ENCODE peak calls at places on chromosomes 5 and 9, in eight cellular contexts. L is left cardiac atrium, I is HEK293T, S is NCI-H2029, T is GM12865, V is immature natural killer cell, H is 8988T, R is thyroid gland. O is an unnamed sample.

GRCh38 chr9:27750571-27750970 is 177.3 kb upstream of the C9orf72 start:
- DNase-seq in I (no peak), H (no peak), T (no peak), S (no peak), V (no peak), R (no peak), L (no peak), O (no peak)

GRCh38 chr9:34992376-34992951 is 2.9 kb downstream of the DNAJB5 start:
- DNase-seq in I (no peak), R (no peak), S (no peak), T (peak), V (no peak), L (peak), H (no peak), O (no peak)

GRCh38 chr9:22208846-22209585 is 199.9 kb upstream of the CDKN2B start:
- DNase-seq in L (no peak), R (no peak), I (no peak), T (no peak), H (no peak), V (no peak), S (no peak), O (no peak)

GRCh38 chr9:94011134-94011533 is 56.0 kb upstream of the BARX1 start:
- DNase-seq in R (no peak), T (no peak), S (peak), V (no peak), L (peak), I (no peak), H (no peak), O (no peak)

GRCh38 chr9:111728617-111729366 is 65.9 kb downstream of the SHOC1 start:
- DNase-seq in I (no peak), S (no peak), V (no peak), H (no peak), R (no peak), L (no peak), T (no peak), O (no peak)

GRCh38 chr5:94524841-94525697 is 93.3 kb downstream of the KIAA0825 start:
- DNase-seq in I (peak), R (no peak), V (peak), L (no peak), T (peak), S (peak), H (no peak), O (no peak)

GRCh38 chr9:74760031-74760700 is 127.6 kb downstream of the TRPM6 start:
- DNase-seq in S (no peak), I (no peak), L (no peak), T (no peak), V (no peak), R (no peak), H (no peak), O (no peak)

GRCh38 chr5:71830626-71831539 is 111.8 kb downstream of the CARTPT start:
- DNase-seq in I (no peak), S (peak), H (no peak), V (no peak), R (peak), T (no peak), L (peak), O (no peak)

GRCh38 chr5:140240987-140241706 is 61.8 kb downstream of the PFDN1 start:
- DNase-seq in S (peak), R (peak), V (no peak), L (peak), H (no peak), T (no peak), I (peak), O (no peak)

GRCh38 chr9:10268500-10269485 is 344.0 kb downstream of the PTPRD start:
- DNase-seq in L (no peak), R (peak), V (no peak), I (peak), S (no peak), H (no peak), T (peak), O (no peak)

GRCh38 chr9:115278241-115279035 is 160.5 kb upstream of the TNC start:
- DNase-seq in S (no peak), I (no peak), V (no peak), R (no peak), T (no peak), L (no peak), H (no peak), O (no peak)

O was measured in GM18507.